ENCODE peak calls at places on chromosome 12, in six cellular contexts. H is LoVo, K is hypothalamus, D is EL, T is NCI-H345, V is left ventricle myocardium superior. A is an unnamed sample.

GRCh38 chr12:3962661-3963483 is 89.7 kb upstream of the PARP11 start:
- DNase-seq in K (no peak), D (no peak), H (no peak), V (peak), T (no peak), A (peak)

GRCh38 chr12:10453144-10453543 is at the start of gene KLRC1:
- DNase-seq in K (no peak), D (no peak), T (no peak), H (no peak), V (no peak), A (no peak)

GRCh38 chr12:23830210-23830609 is 119.3 kb downstream of the SOX5 start:
- DNase-seq in H (no peak), D (no peak), V (no peak), T (peak), K (no peak), A (no peak)

GRCh38 chr12:118063567-118064391 is 2.8 kb upstream of the WSB2 start:
- DNase-seq in H (no peak), T (no peak), D (no peak), K (no peak), V (no peak), A (peak)

GRCh38 chr12:94168041-94168440 is 19.7 kb downstream of the PLXNC1 start:
- DNase-seq in H (no peak), K (no peak), V (no peak), T (no peak), D (no peak), A (no peak)

GRCh38 chr12:131799195-131799594 is 29.0 kb upstream of the MMP17 start:
- DNase-seq in K (no peak), H (no peak), D (no peak), V (no peak), T (no peak), A (no peak)

GRCh38 chr12:12365931-12366431 is 9.1 kb downstream of the BORCS5 start:
- DNase-seq in D (no peak), T (no peak), K (no peak), V (no peak), H (no peak), A (peak)

GRCh38 chr12:93783827-93784226 is 106.7 kb downstream of the CRADD start:
- DNase-seq in V (no peak), H (no peak), D (no peak), K (no peak), T (no peak), A (no peak)

GRCh38 chr12:93750056-93750455 is 72.9 kb downstream of the CRADD start:
- DNase-seq in V (no peak), H (no peak), T (no peak), K (no peak), D (no peak), A (no peak)

GRCh38 chr12:68119724-68120211 is 39.8 kb downstream of the IFNG start:
- DNase-seq in V (no peak), H (no peak), K (no peak), D (no peak), T (peak), A (no peak)

GRCh38 chr12:116599285-116600122 is 40.3 kb downstream of the MAP1LC3B2 start:
- DNase-seq in H (no peak), K (peak), D (peak), V (peak), T (peak), A (peak)

GRCh38 chr12:32988982-32989381 is 92.4 kb upstream of the PKP2 start:
- DNase-seq in T (no peak), K (no peak), D (no peak), V (no peak), H (peak), A (no peak)

GRCh38 chr12:93699271-93700141 is 22.3 kb downstream of the CRADD start:
- DNase-seq in D (peak), H (no peak), V (no peak), T (peak), K (no peak), A (no peak)

GRCh38 chr12:49930515-49931288 is 19.8 kb upstream of the AQP2 start:
- DNase-seq in V (no peak), D (peak), K (no peak), T (no peak), H (no peak), A (no peak)

GRCh38 chr12:106863185-106863584 is 88.7 kb downstream of the RIC8B start:
- DNase-seq in H (no peak), D (no peak), T (no peak), V (no peak), K (no peak), A (no peak)

GRCh38 chr12:50990147-50990727 is 35.9 kb downstream of the SLC11A2 start:
- DNase-seq in H (no peak), V (no peak), D (no peak), T (no peak), K (no peak), A (no peak)

GRCh38 chr12:5912437-5913334 is 32.4 kb downstream of the ANO2 start:
- DNase-seq in D (peak), H (no peak), T (no peak), K (no peak), V (no peak), A (no peak)

GRCh38 chr12:3200032-3200617 is 122.9 kb downstream of the TSPAN9 start:
- DNase-seq in K (no peak), T (peak), V (peak), D (peak), H (no peak), A (no peak)

GRCh38 chr12:132774159-132774558 is 12.5 kb upstream of the ANKLE2 start:
- DNase-seq in V (no peak), T (no peak), H (no peak), D (no peak), K (no peak), A (no peak)

GRCh38 chr12:92696240-92696639 is 6.5 kb upstream of the PLEKHG7 start:
- DNase-seq in D (peak), K (no peak), T (no peak), H (no peak), V (peak), A (peak)

GRCh38 chr12:104457746-104458644 is 1.2 kb downstream of the CHST11 start:
- DNase-seq in V (peak), H (no peak), D (peak), K (no peak), T (peak), A (peak)

GRCh38 chr12:31715283-31715825 is 13.5 kb downstream of the AMN1 start:
- DNase-seq in D (no peak), K (no peak), H (no peak), T (no peak), V (no peak), A (peak)

GRCh38 chr12:39646963-39647362 is 27.4 kb upstream of the ABCD2 start:
- DNase-seq in T (no peak), D (no peak), V (no peak), H (no peak), K (no peak), A (no peak)

GRCh38 chr12:124523071-124523470 is 44.3 kb downstream of the NCOR2 start:
- DNase-seq in T (peak), D (no peak), V (peak), K (no peak), H (no peak), A (no peak)

GRCh38 chr12:103100226-103100866 is 142.9 kb downstream of the ASCL1 start:
- DNase-seq in H (no peak), T (no peak), D (no peak), V (no peak), K (no peak), A (no peak)

GRCh38 chr12:95881331-95881955 is 22.7 kb downstream of the SNRPF start:
- DNase-seq in D (peak), T (peak), K (no peak), V (no peak), H (no peak), A (no peak)

GRCh38 chr12:68425998-68426397 is 93.8 kb upstream of the MDM1 start:
- DNase-seq in V (no peak), D (peak), T (no peak), H (no peak), K (no peak), A (no peak)

GRCh38 chr12:14260011-14260993 is 105.2 kb upstream of the ATF7IP start:
- DNase-seq in V (peak), T (peak), H (peak), D (peak), K (peak), A (peak)

A was measured in NB4.